ENCODE peak calls at places on chromosome 22, in six cellular contexts. B is K562, M is PC-9, D is upper lobe of right lung, O is prostate gland, T is cardiac muscle cell. R is an unnamed sample. For H3K4me1, the result is how much of the 10 kb centered on the place peaks cover.

GRCh38 chr22:19874307-19875060 is 19.8 kb upstream of the GNB1L start:
- DNase-seq in B (no peak), M (no peak), D (peak), O (peak), T (no peak), R (peak)

GRCh38 chr22:27796829-27797792 is 4.4 kb downstream of the MN1 start:
- DNase-seq in B (no peak), M (no peak), D (no peak), O (no peak), T (no peak), R (no peak)

GRCh38 chr22:30523646-30524489 is 18.4 kb upstream of the SEC14L4 start:
- DNase-seq in B (peak), M (no peak), D (no peak), O (no peak), T (no peak), R (no peak)

GRCh38 chr22:37095113-37095512 is 14.4 kb downstream of the TMPRSS6 start:
- DNase-seq in B (no peak), M (no peak), D (no peak), O (no peak), T (no peak), R (no peak)

GRCh38 chr22:26835929-26836528 is 178.6 kb downstream of the MIAT start:
- DNase-seq in B (peak), M (no peak), D (no peak), O (no peak), T (peak), R (peak)

GRCh38 chr22:49323751-49324415 is 503.8 kb downstream of the BRD1 start:
- DNase-seq in B (no peak), M (no peak), D (peak), O (no peak), T (no peak), R (no peak)

GRCh38 chr22:25673721-25674120 is 68.3 kb upstream of the MYO18B start:
- DNase-seq in B (no peak), M (no peak), D (no peak), O (no peak), T (no peak), R (no peak)

GRCh38 chr22:25054943-25055511 is 102.5 kb downstream of the KIAA1671 start:
- DNase-seq in B (no peak), M (no peak), D (no peak), O (no peak), T (no peak), R (no peak)

GRCh38 chr22:27045103-27045940 is 387.9 kb downstream of the MIAT start:
- DNase-seq in B (no peak), M (peak), D (no peak), O (no peak), T (peak), R (no peak)

GRCh38 chr22:42685941-42686666 is 34.6 kb downstream of the A4GALT start:
- DNase-seq in B (no peak), M (no peak), D (no peak), O (no peak), T (no peak), R (peak)
- H3K4me1 ChIP-seq in B (under half), M (under half), D (half or more), O (under half), T (under half), R (under half)

DNA sequence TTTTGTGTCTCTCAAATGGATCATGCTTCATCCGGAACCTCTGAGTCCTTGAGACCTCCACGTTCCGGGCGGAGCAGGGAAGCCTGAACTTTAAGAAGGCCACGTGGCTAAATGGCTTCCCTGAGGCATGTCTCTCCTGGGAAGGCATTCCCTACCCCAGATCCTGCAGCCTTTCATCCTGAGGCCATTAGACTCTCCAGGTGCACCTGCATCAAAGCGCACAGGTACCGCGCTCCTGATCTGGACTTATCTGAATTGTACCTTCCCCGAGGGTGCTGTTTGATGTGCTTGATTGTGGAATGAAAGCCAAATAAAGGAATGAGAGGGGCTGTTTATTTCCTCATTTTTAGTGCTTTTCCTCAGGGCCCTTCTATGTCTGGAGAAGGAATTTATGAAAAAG is 22.5 kb downstream of the C22orf31 start:
- DNase-seq in B (no peak), M (no peak), D (no peak), O (no peak), T (no peak), R (no peak)
- H3K4me1 ChIP-seq in B (under half), M (under half), D (under half), O (under half), T (under half), R (under half)

GRCh38 chr22:32806296-32806695 is 4.8 kb downstream of the TIMP3 start:
- DNase-seq in B (no peak), M (no peak), D (no peak), O (no peak), T (no peak), R (no peak)

GRCh38 chr22:32804036-32804435 is 2.5 kb downstream of the TIMP3 start:
- DNase-seq in B (no peak), M (no peak), D (no peak), O (no peak), T (peak), R (peak)

GRCh38 chr22:32803020-32803758 is 1.7 kb downstream of the TIMP3 start:
- DNase-seq in B (no peak), M (peak), D (no peak), O (no peak), T (no peak), R (peak)

GRCh38 chr22:32804823-32805585 is 3.5 kb downstream of the TIMP3 start:
- DNase-seq in B (no peak), M (no peak), D (no peak), O (no peak), T (no peak), R (peak)

DNA sequence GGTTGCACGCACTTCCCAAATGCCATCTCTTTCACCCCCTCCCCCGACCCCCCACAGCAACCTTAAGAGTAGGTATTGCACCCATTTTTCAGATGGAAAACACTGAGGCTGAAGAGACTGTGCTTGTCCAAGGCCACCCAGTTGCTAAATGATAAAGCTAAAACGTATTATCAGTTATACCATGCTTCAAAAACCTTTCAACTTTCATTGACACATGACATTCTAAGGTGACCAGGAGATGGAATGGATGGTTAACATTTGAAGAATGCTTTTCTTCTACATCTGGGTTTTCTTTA is 4.0 kb downstream of the TIMP3 start:
- DNase-seq in B (no peak), M (no peak), D (no peak), O (no peak), T (no peak), R (no peak)
- H3K4me1 ChIP-seq in B (under half), M (half or more), D (half or more), O (under half), T (under half), R (under half)

DNA sequence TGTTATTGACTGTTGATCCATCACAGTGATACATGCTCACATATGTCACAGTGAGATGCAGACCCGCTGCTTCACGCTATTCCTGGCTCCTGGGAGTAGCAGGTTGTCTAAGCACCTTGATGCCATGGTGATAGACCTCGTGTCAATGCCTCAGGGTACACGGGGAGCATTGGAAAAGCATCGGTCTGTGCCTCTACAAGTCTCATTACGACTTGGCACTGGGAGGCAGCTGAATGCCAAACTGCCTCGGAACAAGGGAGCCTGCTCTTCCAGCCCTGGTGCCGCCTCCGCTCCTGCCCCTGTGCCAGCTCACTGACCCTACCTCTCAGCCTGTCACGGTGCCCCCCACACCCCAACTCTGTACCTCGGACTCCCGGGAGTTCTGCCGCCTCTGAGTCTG is 1.6 kb upstream of the NFAM1 start:
- DNase-seq in B (no peak), M (no peak), D (no peak), O (peak), T (no peak), R (no peak)
- H3K4me1 ChIP-seq in B (under half), M (under half), D (under half), O (under half), T (under half), R (under half)

R was measured in uterus.